ENCODE peak calls at places on chromosomes 7 and 10, in four cellular contexts. M, B, X and K are unnamed samples.

GRCh38 chr7:22561356-22561755 is 61.4 kb upstream of the STEAP1B start:
- DNase-seq in M (peak), B (no peak), X (no peak), K (no peak)

GRCh38 chr10:27319752-27320561 is 79.4 kb upstream of the ACBD5 start:
- DNase-seq in M (no peak), B (no peak), X (peak), K (no peak)

GRCh38 chr7:121341933-121342332 is 13.1 kb downstream of the WNT16 start:
- DNase-seq in M (no peak), B (no peak), X (no peak), K (no peak)

GRCh38 chr10:124403548-124403947 is 15.2 kb downstream of the OAT start:
- DNase-seq in M (peak), B (no peak), X (peak), K (no peak)

GRCh38 chr7:98223351-98223897 is 12.2 kb downstream of the BHLHA15 start:
- DNase-seq in M (no peak), B (peak), X (no peak), K (no peak)

GRCh38 chr7:4265676-4266075 is 416.4 kb upstream of the FOXK1 start:
- DNase-seq in M (no peak), B (no peak), X (no peak), K (no peak)

GRCh38 chr10:96225119-96225518 is 46.2 kb downstream of the BLNK start:
- DNase-seq in M (no peak), B (no peak), X (no peak), K (no peak)

GRCh38 chr7:83476501-83476900 is 172.4 kb downstream of the SEMA3E start:
- DNase-seq in M (no peak), B (no peak), X (no peak), K (no peak)

GRCh38 chr10:17850526-17850925 is 41.4 kb downstream of the MRC1 start:
- DNase-seq in M (no peak), B (no peak), X (no peak), K (no peak)

GRCh38 chr10:77090381-77091356 is 546.9 kb downstream of the KCNMA1 start:
- DNase-seq in M (no peak), B (no peak), X (no peak), K (no peak)

GRCh38 chr10:13590886-13591285 is 4.1 kb downstream of the PRPF18 start:
- DNase-seq in M (no peak), B (no peak), X (no peak), K (no peak)

GRCh38 chr7:106038916-106039315 is 73.2 kb downstream of the SYPL1 start:
- DNase-seq in M (no peak), B (no peak), X (no peak), K (no peak)

GRCh38 chr7:20083781-20084180 is 133.4 kb downstream of the MACC1 start:
- DNase-seq in M (no peak), B (no peak), X (peak), K (no peak)

GRCh38 chr10:49408437-49409306 is 12.8 kb upstream of the DRGX start:
- DNase-seq in M (no peak), B (no peak), X (no peak), K (no peak)

GRCh38 chr10:1186693-1186990 is 130.5 kb downstream of the WDR37 start:
- DNase-seq in M (no peak), B (no peak), X (no peak), K (no peak)

GRCh38 chr7:104328970-104329825 is 795 bp downstream of the LHFPL3 start:
- DNase-seq in M (peak), B (no peak), X (peak), K (peak)

GRCh38 chr10:79938728-79939380 is 10.1 kb downstream of the SFTPD start:
- DNase-seq in M (no peak), B (no peak), X (no peak), K (no peak)